ENCODE peak calls at places on chromosomes 12 and 14, in nine cellular contexts. One of them, this sample, is unnamed.
A peak's percentile ranks its signal among the peaks of the same experiment; 100 is the strongest.

GRCh38 chr14:79915411-79915810 is 295.9 kb downstream of the DIO2 start:
- DNase-seq in endothelial cell: no peak
- DNase-seq in A549: no peak
- DNase-seq in tibial artery: no peak
- DNase-seq in sigmoid colon: no peak
- DNase-seq in suprapubic skin: no peak
- DNase-seq in Peyer's patch: no peak
- DNase-seq in astrocyte of the spinal cord: no peak
- DNase-seq in glutamatergic neuron: no peak
- DNase-seq in this sample: no peak

GRCh38 chr12:60205500-60205899 is 609.7 kb downstream of the SLC16A7 start:
- DNase-seq in sigmoid colon: no peak
- DNase-seq in glutamatergic neuron: no peak
- DNase-seq in A549: no peak
- DNase-seq in astrocyte of the spinal cord: peak; percentile 50
- DNase-seq in Peyer's patch: no peak
- DNase-seq in suprapubic skin: no peak
- DNase-seq in endothelial cell: no peak
- DNase-seq in tibial artery: no peak
- DNase-seq in this sample: no peak

GRCh38 chr12:67911293-67911637 is 78.0 kb upstream of the IFNG-AS1 start:
- DNase-seq in endothelial cell: no peak
- DNase-seq in Peyer's patch: no peak
- DNase-seq in glutamatergic neuron: no peak
- DNase-seq in A549: no peak
- DNase-seq in sigmoid colon: no peak
- DNase-seq in tibial artery: no peak
- DNase-seq in astrocyte of the spinal cord: peak; percentile 53
- DNase-seq in suprapubic skin: no peak
- DNase-seq in this sample: no peak

GRCh38 chr14:72743626-72744025 is 150.3 kb downstream of the DPF3 start:
- DNase-seq in glutamatergic neuron: no peak
- DNase-seq in Peyer's patch: no peak
- DNase-seq in endothelial cell: no peak
- DNase-seq in tibial artery: no peak
- DNase-seq in sigmoid colon: no peak
- DNase-seq in astrocyte of the spinal cord: peak; percentile 3
- DNase-seq in A549: no peak
- DNase-seq in suprapubic skin: no peak
- DNase-seq in this sample: no peak

GRCh38 chr14:95198320-95198719 is 41.0 kb upstream of the DICER1 start:
- DNase-seq in tibial artery: no peak
- DNase-seq in Peyer's patch: no peak
- DNase-seq in sigmoid colon: no peak
- DNase-seq in suprapubic skin: no peak
- DNase-seq in glutamatergic neuron: no peak
- DNase-seq in A549: no peak
- DNase-seq in astrocyte of the spinal cord: no peak
- DNase-seq in endothelial cell: no peak
- DNase-seq in this sample: no peak

GRCh38 chr12:2375871-2376270 is 323.1 kb downstream of the CACNA1C start:
- DNase-seq in sigmoid colon: peak; percentile 54
- DNase-seq in astrocyte of the spinal cord: no peak
- DNase-seq in endothelial cell: no peak
- DNase-seq in Peyer's patch: no peak
- DNase-seq in tibial artery: no peak
- DNase-seq in suprapubic skin: peak; percentile 18
- DNase-seq in A549: no peak
- DNase-seq in glutamatergic neuron: no peak
- DNase-seq in this sample: no peak

GRCh38 chr14:74634964-74635363 is 22.9 kb upstream of the LTBP2 start:
- DNase-seq in sigmoid colon: no peak
- DNase-seq in suprapubic skin: no peak
- DNase-seq in astrocyte of the spinal cord: no peak
- DNase-seq in endothelial cell: no peak
- DNase-seq in tibial artery: no peak
- DNase-seq in Peyer's patch: no peak
- DNase-seq in A549: no peak
- DNase-seq in glutamatergic neuron: no peak
- DNase-seq in this sample: no peak

GRCh38 chr14:96434040-96434439 is 42.1 kb downstream of the AK7 start:
- DNase-seq in endothelial cell: no peak
- DNase-seq in suprapubic skin: no peak
- DNase-seq in astrocyte of the spinal cord: no peak
- DNase-seq in sigmoid colon: no peak
- DNase-seq in tibial artery: no peak
- DNase-seq in glutamatergic neuron: no peak
- DNase-seq in Peyer's patch: no peak
- DNase-seq in A549: no peak
- DNase-seq in this sample: no peak

GRCh38 chr12:114038962-114039361 is 72.8 kb upstream of the RBM19 start:
- DNase-seq in suprapubic skin: no peak
- DNase-seq in tibial artery: no peak
- DNase-seq in astrocyte of the spinal cord: no peak
- DNase-seq in glutamatergic neuron: no peak
- DNase-seq in endothelial cell: no peak
- DNase-seq in Peyer's patch: no peak
- DNase-seq in A549: no peak
- DNase-seq in sigmoid colon: no peak
- DNase-seq in this sample: no peak

GRCh38 chr14:104926619-104927431 is 2.1 kb downstream of the PLD4 start:
- DNase-seq in A549: no peak
- DNase-seq in endothelial cell: no peak
- DNase-seq in glutamatergic neuron: no peak
- DNase-seq in astrocyte of the spinal cord: no peak
- DNase-seq in suprapubic skin: no peak
- DNase-seq in Peyer's patch: peak; percentile 78
- DNase-seq in sigmoid colon: no peak
- DNase-seq in tibial artery: no peak
- DNase-seq in this sample: peak; percentile 60

DNA sequence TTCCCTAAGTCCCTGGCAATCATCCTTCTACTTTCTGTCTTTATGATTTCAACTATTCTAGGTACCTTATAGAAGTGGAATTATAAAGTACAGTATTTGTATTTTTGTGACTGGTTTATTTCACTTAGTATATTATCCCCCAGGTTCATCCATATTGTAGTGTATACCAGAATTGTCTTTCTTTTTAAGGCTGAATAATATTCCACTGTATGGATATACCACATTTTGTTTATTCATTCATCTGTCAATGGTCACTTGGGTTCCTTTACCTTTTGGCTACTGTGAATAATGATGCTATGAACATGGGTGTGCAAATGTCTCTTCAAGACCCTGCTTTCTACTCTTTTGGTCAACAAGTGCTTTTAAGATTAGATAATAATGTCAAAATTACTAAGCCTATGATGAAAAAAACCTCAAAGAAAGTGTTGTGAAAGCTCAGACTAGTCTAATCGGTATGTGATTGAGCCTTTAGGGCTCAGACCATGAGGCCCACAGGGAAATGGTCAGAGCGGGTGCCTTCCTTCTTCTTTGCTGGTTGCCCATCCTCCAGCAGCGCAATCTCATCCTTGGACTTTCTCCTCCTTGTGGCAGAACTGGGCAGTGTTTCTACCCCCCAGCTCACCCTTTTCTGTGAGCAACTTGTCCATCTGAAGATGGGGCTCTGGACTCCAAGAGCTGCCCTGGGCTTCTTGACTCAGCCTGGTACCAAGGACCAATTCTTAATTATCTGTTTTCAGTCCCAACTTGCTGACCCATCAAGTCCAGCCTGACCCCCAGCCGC is 105.4 kb downstream of the TTC8 start:
- DNase-seq in A549: no peak
- DNase-seq in astrocyte of the spinal cord: no peak
- DNase-seq in endothelial cell: no peak
- DNase-seq in sigmoid colon: no peak
- DNase-seq in glutamatergic neuron: no peak
- DNase-seq in tibial artery: no peak
- DNase-seq in suprapubic skin: no peak
- DNase-seq in Peyer's patch: no peak
- DNase-seq in this sample: no peak
- TF ChIP-seq CTCF in A549: no peak
- TF ChIP-seq CTCF in astrocyte of the spinal cord: no peak
- TF ChIP-seq CTCF in endothelial cell: no peak
- TF ChIP-seq CTCF in sigmoid colon: no peak
- TF ChIP-seq CTCF in glutamatergic neuron: no peak
- TF ChIP-seq CTCF in tibial artery: no peak
- TF ChIP-seq CTCF in suprapubic skin: no peak
- TF ChIP-seq CTCF in Peyer's patch: no peak
- TF ChIP-seq CTCF in this sample: no peak

DNA sequence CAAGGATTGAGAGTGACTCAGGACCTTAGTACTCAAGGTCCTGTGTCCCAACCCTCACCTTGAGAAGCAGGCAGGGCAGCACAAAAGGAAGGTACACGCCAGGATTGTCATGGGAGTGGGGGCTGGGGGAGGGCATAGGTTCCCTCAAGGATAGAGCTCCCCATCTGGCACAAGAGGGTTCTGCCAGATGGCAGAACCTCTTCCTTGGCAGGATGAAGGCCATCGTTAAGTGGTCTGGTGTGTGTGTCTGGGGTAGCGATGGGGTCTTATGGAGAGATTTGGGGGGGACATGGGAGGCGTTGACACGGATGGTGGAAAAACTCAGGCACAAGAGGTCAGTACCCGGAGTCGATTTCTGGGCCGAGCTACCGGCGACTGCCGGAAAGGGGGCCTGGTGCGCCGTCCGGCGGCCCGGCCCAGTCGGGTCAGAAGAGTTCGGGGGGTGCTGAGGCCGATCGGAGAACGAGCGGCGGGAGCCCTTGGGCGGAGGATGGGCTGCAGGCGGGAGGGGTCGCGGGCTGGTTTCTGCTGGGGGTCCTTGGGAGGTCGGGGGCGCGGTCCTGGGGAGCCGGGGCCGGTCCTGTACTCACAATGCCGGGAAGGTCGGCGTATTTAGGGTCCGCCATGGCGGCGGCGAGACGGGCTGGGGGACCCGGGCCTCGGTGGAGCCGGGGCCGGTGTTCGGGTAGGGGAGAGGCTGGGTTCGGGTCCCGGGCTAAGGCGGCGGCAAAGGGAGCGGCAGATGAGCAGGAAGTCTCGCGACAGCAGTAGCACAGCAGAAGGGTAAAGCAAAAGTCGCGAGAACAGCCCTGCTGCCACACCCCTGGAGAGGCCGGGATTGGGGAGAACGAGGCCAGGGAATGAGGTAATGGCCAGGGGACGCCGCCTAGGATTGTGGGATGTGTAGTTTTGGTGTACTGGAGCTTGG is at the start of gene DCTN2:
- DNase-seq in A549: peak; percentile 99
- DNase-seq in endothelial cell: peak; percentile 89
- DNase-seq in sigmoid colon: peak; percentile 99
- DNase-seq in suprapubic skin: peak; percentile 98
- DNase-seq in Peyer's patch: peak; percentile 98
- DNase-seq in tibial artery: peak; percentile 98
- DNase-seq in glutamatergic neuron: peak; percentile 94
- DNase-seq in astrocyte of the spinal cord: peak; percentile 95
- DNase-seq in this sample: peak; percentile 81
- TF ChIP-seq CTCF in A549: no peak
- TF ChIP-seq CTCF in endothelial cell: no peak
- TF ChIP-seq CTCF in sigmoid colon: no peak
- TF ChIP-seq CTCF in suprapubic skin: no peak
- TF ChIP-seq CTCF in Peyer's patch: no peak
- TF ChIP-seq CTCF in tibial artery: no peak
- TF ChIP-seq CTCF in glutamatergic neuron: no peak
- TF ChIP-seq CTCF in astrocyte of the spinal cord: peak; percentile 15
- TF ChIP-seq CTCF in this sample: no peak

DNA sequence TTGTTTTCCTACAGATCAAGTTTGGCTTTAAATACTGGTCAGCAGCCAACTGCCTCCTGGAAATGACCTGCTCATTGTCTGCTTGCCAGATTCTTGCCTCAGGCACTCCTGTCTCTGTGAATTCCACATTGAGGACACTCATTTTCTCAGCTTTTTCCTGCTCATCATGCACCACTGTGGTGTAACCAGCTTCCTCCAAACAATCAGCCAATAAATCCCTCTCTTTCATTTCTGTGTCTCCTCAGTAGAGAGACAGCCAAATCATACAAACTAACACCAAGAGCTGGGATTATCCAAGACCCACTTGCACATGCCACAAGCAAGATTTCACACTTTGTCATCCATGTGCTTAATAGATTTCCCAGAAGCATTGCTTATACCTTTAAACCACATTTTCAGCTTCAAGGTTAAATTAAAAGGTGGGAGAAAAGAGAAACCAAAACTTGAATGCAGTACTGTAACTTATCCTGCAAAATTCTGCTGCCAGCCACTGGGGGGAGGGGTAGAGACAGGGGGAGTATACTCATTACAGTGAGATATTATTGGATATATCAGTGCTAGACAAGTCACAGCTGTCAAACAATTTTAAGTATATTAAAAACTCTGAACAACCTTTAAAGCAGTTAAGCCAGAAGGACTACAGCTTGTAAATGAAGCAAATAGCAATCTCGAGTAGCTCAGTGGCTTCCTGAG is 105.0 kb downstream of the PPP2R5E start:
- DNase-seq in tibial artery: peak; percentile 64
- DNase-seq in glutamatergic neuron: no peak
- DNase-seq in suprapubic skin: peak; percentile 74
- DNase-seq in sigmoid colon: peak; percentile 85
- DNase-seq in A549: peak; percentile 26
- DNase-seq in astrocyte of the spinal cord: peak; percentile 94
- DNase-seq in Peyer's patch: peak; percentile 58
- DNase-seq in endothelial cell: no peak
- DNase-seq in this sample: no peak
- TF ChIP-seq CTCF in tibial artery: no peak
- TF ChIP-seq CTCF in glutamatergic neuron: no peak
- TF ChIP-seq CTCF in suprapubic skin: no peak
- TF ChIP-seq CTCF in sigmoid colon: peak; percentile 12
- TF ChIP-seq CTCF in A549: peak; percentile 12
- TF ChIP-seq CTCF in astrocyte of the spinal cord: peak; percentile 31
- TF ChIP-seq CTCF in Peyer's patch: peak; percentile 13
- TF ChIP-seq CTCF in endothelial cell: no peak
- TF ChIP-seq CTCF in this sample: no peak

DNA sequence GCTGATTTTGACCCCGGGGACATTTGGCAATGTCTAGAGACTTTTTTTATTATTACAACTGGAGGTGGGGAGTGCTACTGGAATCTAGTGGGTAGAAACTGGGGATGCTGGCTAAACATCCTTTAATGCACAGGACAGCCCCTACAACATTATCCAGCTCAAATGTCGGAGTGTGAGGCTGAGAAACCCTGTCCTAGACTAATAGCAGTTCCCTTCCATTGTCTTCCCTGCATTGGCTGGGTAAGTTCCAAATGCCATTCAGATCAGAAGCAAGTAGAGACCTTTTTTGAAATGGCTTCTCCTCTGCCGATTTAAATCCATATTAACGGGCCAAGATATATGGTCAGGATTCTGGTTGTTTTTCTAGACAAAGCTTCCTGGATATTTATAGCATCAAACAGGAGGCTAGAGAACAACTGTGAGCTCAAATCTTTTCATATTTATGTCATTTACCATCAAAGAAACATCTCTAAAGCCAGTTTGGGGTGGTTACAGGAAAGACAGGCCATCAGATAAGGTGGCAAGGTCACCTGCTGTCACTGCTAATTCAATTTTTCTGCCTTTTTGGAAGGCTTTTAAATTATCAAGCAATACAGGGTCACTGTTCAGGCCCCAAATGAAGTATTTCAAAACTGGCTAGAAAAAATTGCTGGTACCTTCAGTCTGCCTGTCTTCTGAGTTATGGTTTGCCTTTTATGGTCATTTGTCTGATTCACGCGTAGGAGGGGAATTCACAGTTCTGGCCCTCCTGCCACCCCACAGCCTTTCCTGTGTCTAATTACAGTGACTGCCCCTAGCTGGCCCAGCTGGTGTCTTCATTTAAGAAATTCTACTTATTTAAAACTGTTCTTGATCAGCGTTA is 20.1 kb upstream of the AKAP5 start:
- DNase-seq in sigmoid colon: no peak
- DNase-seq in endothelial cell: no peak
- DNase-seq in tibial artery: no peak
- DNase-seq in Peyer's patch: peak; percentile 74
- DNase-seq in astrocyte of the spinal cord: peak; percentile 81
- DNase-seq in A549: no peak
- DNase-seq in glutamatergic neuron: no peak
- DNase-seq in suprapubic skin: no peak
- DNase-seq in this sample: no peak
- TF ChIP-seq CTCF in sigmoid colon: no peak
- TF ChIP-seq CTCF in endothelial cell: no peak
- TF ChIP-seq CTCF in tibial artery: no peak
- TF ChIP-seq CTCF in Peyer's patch: no peak
- TF ChIP-seq CTCF in astrocyte of the spinal cord: no peak
- TF ChIP-seq CTCF in A549: no peak
- TF ChIP-seq CTCF in glutamatergic neuron: no peak
- TF ChIP-seq CTCF in suprapubic skin: no peak
- TF ChIP-seq CTCF in this sample: no peak

This sample was measured in activated B cell treated with CpG ODN at 0.5 μM for 24 hours.